ENCODE peak calls at places on chromosomes 7 and 10, in four cellular contexts. W is endothelial cell of umbilical vein, Y is left lung, P is OCI-LY7. Z is an unnamed sample. For H3K4me1, the result is how much of the 10 kb centered on the place peaks cover.

GRCh38 chr10:31650010-31650409 is 278.6 kb downstream of the ARHGAP12 start:
- DNase-seq in W (peak), Y (no peak), P (no peak), Z (no peak)

GRCh38 chr10:90798482-90798881 is 59.4 kb downstream of the HTR7 start:
- DNase-seq in W (no peak), Y (no peak), P (no peak), Z (no peak)

GRCh38 chr10:131585761-131586160 is 274.2 kb upstream of the TCERG1L start:
- DNase-seq in W (no peak), Y (no peak), P (no peak), Z (no peak)

GRCh38 chr10:91381562-91381923 is 28.6 kb upstream of the HECTD2 start:
- DNase-seq in W (no peak), Y (no peak), P (no peak), Z (no peak)

GRCh38 chr7:42104694-42105093 is 132.3 kb downstream of the GLI3 start:
- DNase-seq in W (no peak), Y (no peak), P (no peak), Z (no peak)

GRCh38 chr10:86362129-86362527 is 4.5 kb downstream of the GRID1 start:
- DNase-seq in W (no peak), Y (peak), P (no peak), Z (peak)

GRCh38 chr10:120349069-120349468 is 108.0 kb upstream of the PLPP4 start:
- DNase-seq in W (no peak), Y (no peak), P (no peak), Z (no peak)

GRCh38 chr7:107856806-107857540 is 34.0 kb upstream of the DLD start:
- DNase-seq in W (no peak), Y (no peak), P (no peak), Z (no peak)

GRCh38 chr10:120735773-120736371 is 115.3 kb upstream of the WDR11 start:
- DNase-seq in W (peak), Y (no peak), P (peak), Z (no peak)

GRCh38 chr7:147894271-147894670 is 696.3 kb upstream of the C7orf33 start:
- DNase-seq in W (no peak), Y (no peak), P (no peak), Z (no peak)

GRCh38 chr7:153043440-153043839 is 283.9 kb downstream of the ACTR3B start:
- DNase-seq in W (no peak), Y (peak), P (no peak), Z (no peak)

GRCh38 chr10:43353495-43354324 is 17.7 kb upstream of the FXYD4 start:
- DNase-seq in W (peak), Y (no peak), P (no peak), Z (no peak)

GRCh38 chr10:79301754-79302530 is 45.3 kb upstream of the PPIF start:
- DNase-seq in W (no peak), Y (peak), P (no peak), Z (no peak)

GRCh38 chr10:11345224-11346054 is 266.0 kb downstream of the USP6NL start:
- DNase-seq in W (peak), Y (no peak), P (peak), Z (peak)

GRCh38 chr7:32153006-32153405 is 82.8 kb upstream of the PDE1C start:
- DNase-seq in W (no peak), Y (no peak), P (no peak), Z (no peak)

GRCh38 chr7:11182736-11183135 is 209.1 kb downstream of the PHF14 start:
- DNase-seq in W (no peak), Y (no peak), P (no peak), Z (no peak)

GRCh38 chr7:157165987-157166386 is 27.3 kb downstream of the UBE3C start:
- DNase-seq in W (no peak), Y (no peak), P (peak), Z (no peak)

GRCh38 chr10:94413374-94413773 is 11.0 kb downstream of the TBC1D12 start:
- DNase-seq in W (no peak), Y (no peak), P (no peak), Z (no peak)

GRCh38 chr7:80699030-80699638 is 60.7 kb downstream of the CD36 start:
- DNase-seq in W (peak), Y (no peak), P (peak), Z (no peak)

GRCh38 chr10:123380491-123381085 is 226.4 kb downstream of the BUB3 start:
- DNase-seq in W (no peak), Y (no peak), P (no peak), Z (no peak)

GRCh38 chr10:50918529-50918928 is 33.1 kb upstream of the A1CF start:
- DNase-seq in W (no peak), Y (no peak), P (no peak), Z (no peak)

GRCh38 chr10:4024846-4025245 is 239.8 kb upstream of the KLF6 start:
- DNase-seq in W (peak), Y (no peak), P (no peak), Z (no peak)

GRCh38 chr7:20438665-20439376 is 108.1 kb downstream of the ITGB8 start:
- DNase-seq in W (no peak), Y (no peak), P (peak), Z (no peak)

GRCh38 chr7:66306243-66306642 is 101.1 kb downstream of the TPST1 start:
- DNase-seq in W (peak), Y (no peak), P (no peak), Z (no peak)

GRCh38 chr7:27277628-27278027 is 35.0 kb downstream of the EVX1 start:
- DNase-seq in W (no peak), Y (no peak), P (no peak), Z (no peak)

GRCh38 chr7:50274361-50274760 is 30.2 kb upstream of the IKZF1 start:
- DNase-seq in W (no peak), Y (no peak), P (no peak), Z (no peak)

GRCh38 chr10:78761241-78761825 is 307.4 kb upstream of the ZMIZ1 start:
- DNase-seq in W (no peak), Y (no peak), P (no peak), Z (peak)

GRCh38 chr10:33237736-33238624 is 96.5 kb downstream of the NRP1 start:
- DNase-seq in W (no peak), Y (no peak), P (no peak), Z (no peak)

GRCh38 chr10:97914171-97914836 is 64.7 kb downstream of the GOLGA7B start:
- DNase-seq in W (no peak), Y (no peak), P (no peak), Z (no peak)

GRCh38 chr7:23191022-23191421 is 9.2 kb downstream of the NUP42 start:
- DNase-seq in W (no peak), Y (no peak), P (no peak), Z (no peak)

GRCh38 chr7:110157631-110158362 is 933.1 kb upstream of the LRRN3 start:
- DNase-seq in W (no peak), Y (no peak), P (no peak), Z (no peak)

GRCh38 chr7:98805956-98806838 is 63.6 kb downstream of the TMEM130 start:
- DNase-seq in W (no peak), Y (peak), P (no peak), Z (no peak)

GRCh38 chr10:21599582-21599981 is 65.5 kb downstream of the MLLT10 start:
- DNase-seq in W (no peak), Y (no peak), P (no peak), Z (no peak)

GRCh38 chr7:94042381-94042780 is 38.2 kb upstream of the BET1 start:
- DNase-seq in W (no peak), Y (no peak), P (peak), Z (no peak)

GRCh38 chr7:99404235-99404976 is 4.0 kb downstream of the PDAP1 start:
- DNase-seq in W (no peak), Y (peak), P (no peak), Z (no peak)

GRCh38 chr7:148276291-148277041 is 314.1 kb upstream of the C7orf33 start:
- DNase-seq in W (no peak), Y (no peak), P (peak), Z (no peak)

GRCh38 chr7:103071000-103071399 is 3.6 kb downstream of the FBXL13 start:
- DNase-seq in W (no peak), Y (no peak), P (no peak), Z (no peak)

GRCh38 chr7:103068429-103069403 is 5.9 kb downstream of the FBXL13 start:
- DNase-seq in W (no peak), Y (no peak), P (no peak), Z (no peak)

GRCh38 chr7:103063895-103064294 is 10.7 kb downstream of the FBXL13 start:
- DNase-seq in W (no peak), Y (no peak), P (no peak), Z (no peak)

DNA sequence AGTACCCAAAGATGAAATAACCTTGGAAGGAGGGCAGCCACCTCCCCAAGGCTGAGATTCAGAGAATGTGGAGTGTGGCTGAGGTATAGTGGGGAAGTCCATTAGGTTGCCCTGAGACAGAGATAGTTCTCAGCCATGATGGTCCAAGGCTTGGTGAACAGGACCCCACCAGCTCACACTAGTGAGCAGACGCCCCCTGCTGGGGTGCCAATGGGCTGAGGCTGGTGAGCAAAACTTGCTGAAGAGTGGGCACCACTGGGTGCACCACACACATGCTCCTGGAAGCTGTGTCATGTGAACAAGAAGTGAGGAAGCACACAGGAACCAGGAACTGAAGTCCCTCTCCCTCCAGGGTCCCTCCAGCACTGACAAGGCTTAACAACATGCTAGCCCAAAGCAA is 8.9 kb downstream of the FBXL13 start:
- DNase-seq in W (peak), Y (peak), P (peak), Z (peak)
- H3K4me1 ChIP-seq in W (under half), Y (under half), P (under half), Z (under half)

GRCh38 chr10:13953371-13953770 is 366.6 kb downstream of the PRPF18 start:
- DNase-seq in W (no peak), Y (no peak), P (no peak), Z (no peak)

GRCh38 chr10:13957856-13958255 is 371.1 kb downstream of the PRPF18 start:
- DNase-seq in W (no peak), Y (no peak), P (no peak), Z (no peak)

GRCh38 chr10:13959443-13960359 is 371.0 kb downstream of the FRMD4A start:
- DNase-seq in W (peak), Y (no peak), P (no peak), Z (no peak)

GRCh38 chr10:13955426-13955825 is 368.7 kb downstream of the PRPF18 start:
- DNase-seq in W (no peak), Y (no peak), P (no peak), Z (no peak)

DNA sequence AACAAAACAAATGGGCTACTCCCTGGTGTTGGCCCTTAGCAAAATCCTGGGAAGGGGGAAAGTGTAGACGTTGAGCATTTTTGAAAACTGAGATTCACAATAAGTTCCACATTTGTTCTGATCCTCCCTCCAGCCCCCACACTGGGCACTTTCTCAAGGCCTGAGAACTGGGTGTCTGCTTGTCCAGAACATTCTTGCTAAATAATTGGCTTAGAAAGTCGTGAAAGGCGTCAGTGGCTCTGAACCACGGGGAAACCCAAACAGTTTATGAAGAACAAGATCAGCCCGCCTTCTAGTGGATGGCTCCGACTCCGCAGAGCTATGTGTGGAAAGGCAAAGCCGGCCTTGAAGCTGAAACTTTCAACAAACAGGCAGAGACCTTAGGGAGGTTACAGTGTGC is 370.1 kb downstream of the PRPF18 start:
- DNase-seq in W (no peak), Y (no peak), P (no peak), Z (peak)
- TF ChIP-seq CTCF in W (no peak), Y (no peak), P (no peak), Z (peak)

DNA sequence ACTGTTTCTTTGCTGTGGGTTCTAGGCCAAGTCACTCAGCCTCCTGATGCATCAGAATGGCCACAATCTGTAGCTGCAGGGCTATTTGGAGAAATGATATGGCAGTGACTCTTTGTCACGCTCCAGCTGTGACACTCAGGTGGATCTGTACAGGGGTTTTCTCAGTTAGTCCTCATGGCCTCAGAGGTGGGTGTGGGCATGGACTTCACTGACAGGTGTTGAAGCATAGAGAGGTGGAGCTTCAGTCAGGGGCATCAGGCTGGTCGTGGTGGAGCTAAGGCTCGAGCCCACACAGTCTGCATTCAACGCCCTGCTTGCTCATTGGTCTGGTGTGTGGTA is 21.2 kb downstream of the PALD1 start:
- DNase-seq in W (no peak), Y (no peak), P (peak), Z (no peak)
- H3K4me3 ChIP-seq in W (no peak), Y (no peak), P (peak), Z (no peak)

DNA sequence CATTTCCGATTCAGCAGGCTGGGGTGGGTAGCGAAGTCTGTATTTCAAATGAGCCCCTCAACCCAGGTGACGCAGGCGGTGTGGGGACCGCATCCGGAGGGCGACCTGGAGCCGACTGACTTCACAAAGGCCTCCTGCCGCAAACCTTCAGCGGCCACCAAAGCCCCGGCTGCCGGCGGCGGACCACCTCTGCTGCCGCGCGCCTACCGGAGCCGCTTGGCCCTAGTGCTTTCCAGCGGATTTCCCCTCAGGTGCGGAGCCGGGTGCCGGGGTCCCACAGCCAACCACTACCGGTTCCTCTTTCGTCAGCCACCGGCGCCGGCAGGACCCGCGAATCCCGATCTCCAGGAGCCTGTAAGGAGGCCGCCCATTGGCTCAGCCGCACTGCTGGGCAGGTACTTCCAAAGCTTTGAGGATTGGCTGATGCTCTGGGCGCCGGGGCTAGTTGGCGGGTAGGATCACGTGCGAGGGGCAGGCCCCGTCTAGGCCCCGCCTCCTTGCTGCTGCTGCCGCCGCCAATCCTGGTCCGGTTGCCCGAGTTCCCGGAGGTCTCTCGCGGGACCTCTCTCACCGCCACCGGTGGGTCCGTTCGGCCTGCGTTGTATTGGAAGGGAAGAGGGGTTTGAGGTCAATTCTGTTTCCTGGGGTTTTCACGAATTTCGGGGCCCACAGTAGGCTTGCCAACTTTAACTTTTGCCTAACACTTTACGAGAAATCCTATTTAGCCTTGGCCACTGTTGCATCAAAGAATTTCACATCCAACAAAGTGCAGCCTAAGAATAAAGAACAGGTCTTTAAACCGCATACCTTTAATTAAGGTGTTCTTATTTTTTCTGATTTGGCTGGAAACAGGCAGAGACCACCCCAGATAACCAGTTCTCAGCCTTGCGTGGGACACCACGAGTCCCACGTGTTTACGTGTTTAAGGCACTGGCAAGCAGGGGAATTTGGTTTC is at the start of gene GSTO2:
- DNase-seq in W (peak), Y (peak), P (peak), Z (peak)
- H3K4me1 ChIP-seq in W (under half), Y (under half), P (under half), Z (under half)

DNA sequence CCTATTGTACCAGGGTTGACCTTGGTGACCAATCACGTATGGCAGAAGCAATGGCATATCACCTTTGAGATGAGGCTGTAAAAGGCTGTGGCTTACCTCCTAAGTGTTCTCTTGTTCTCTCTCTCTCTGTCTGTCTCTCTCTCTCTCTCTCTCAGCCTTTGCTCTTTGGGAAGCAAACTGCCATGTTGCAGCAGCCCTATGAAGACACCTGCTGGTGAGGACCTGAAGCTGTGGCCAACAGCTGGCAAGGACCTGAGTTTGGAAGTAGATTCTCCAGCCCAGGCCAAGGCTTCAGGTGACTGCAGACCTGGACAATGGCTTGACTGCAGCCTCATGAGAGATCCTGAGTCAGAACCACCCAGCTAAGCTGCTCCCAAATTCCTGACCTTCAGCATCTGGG is 161.4 kb downstream of the GPAM start:
- DNase-seq in W (no peak), Y (no peak), P (no peak), Z (no peak)
- TF ChIP-seq CTCF in W (no peak), Y (no peak), P (no peak), Z (no peak)

DNA sequence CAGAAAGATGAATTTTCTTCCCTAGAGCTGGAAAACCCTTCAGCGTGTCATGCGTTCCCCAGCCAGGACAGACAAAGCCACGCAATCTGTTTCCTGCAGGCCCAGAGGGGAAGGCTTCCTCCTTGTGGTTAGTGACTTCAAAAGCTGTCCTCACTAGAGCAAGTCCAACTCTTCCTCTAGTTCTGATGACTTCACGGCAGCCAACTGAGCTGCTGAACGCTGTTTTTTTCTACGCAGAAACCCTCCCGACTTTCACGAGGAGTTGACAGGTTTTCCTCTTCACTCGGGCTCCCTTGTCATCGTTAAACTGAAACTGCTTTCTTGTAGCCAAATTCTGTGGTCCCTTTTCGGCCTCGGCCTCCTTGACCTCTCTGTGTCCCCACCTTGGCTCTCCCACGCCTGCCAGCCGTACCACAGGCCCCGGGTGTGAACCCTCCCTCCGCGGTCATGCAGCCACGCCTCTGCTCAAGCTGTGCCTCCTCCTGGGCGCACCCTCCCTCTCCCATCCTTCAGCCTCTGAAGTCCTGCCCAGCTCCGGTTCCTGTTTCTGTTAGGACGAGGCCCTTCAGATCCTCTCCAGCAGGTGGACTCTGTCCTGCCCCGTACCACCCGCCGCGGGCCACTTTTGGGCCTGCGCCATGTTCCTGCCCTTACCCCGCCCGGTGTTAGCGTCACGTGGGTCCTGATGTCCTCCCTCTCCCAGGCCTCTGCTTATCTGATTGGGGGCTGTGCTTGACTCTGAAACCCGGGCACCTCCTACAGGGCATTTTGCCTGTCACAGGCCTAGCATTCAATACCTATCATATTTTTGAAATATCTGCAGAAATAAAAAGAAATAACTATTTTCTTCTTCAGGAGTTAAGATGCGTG is 39.3 kb downstream of the CUX1 start:
- DNase-seq in W (peak), Y (peak), P (peak), Z (peak)
- H3K4me3 ChIP-seq in W (peak), Y (peak), P (peak), Z (peak)

GRCh38 chr7:131010714-131011436 is 276.9 kb upstream of the KLF14 start:
- DNase-seq in W (no peak), Y (no peak), P (no peak), Z (no peak)
- H3K4me1 ChIP-seq in W (under half), Y (half or more), P (under half), Z (half or more)

GRCh38 chr7:158818325-158819213 is 10.7 kb downstream of the ESYT2 start:
- DNase-seq in W (peak), Y (peak), P (no peak), Z (peak)
- TF ChIP-seq CTCF in W (no peak), Y (no peak), P (no peak), Z (no peak)

GRCh38 chr10:72952189-72952900 is 2.3 kb downstream of the PLA2G12B start:
- DNase-seq in W (no peak), Y (no peak), P (no peak), Z (no peak)

GRCh38 chr10:72952901-72953223 is 1.7 kb downstream of the PLA2G12B start:
- DNase-seq in W (no peak), Y (no peak), P (no peak), Z (no peak)

GRCh38 chr10:72954230-72954595 is 393 bp downstream of the PLA2G12B start:
- DNase-seq in W (no peak), Y (no peak), P (no peak), Z (no peak)

GRCh38 chr10:72953687-72954086 is 919 bp downstream of the PLA2G12B start:
- DNase-seq in W (no peak), Y (no peak), P (no peak), Z (no peak)

GRCh38 chr10:72951760-72952159 is 2.8 kb downstream of the PLA2G12B start:
- DNase-seq in W (no peak), Y (no peak), P (no peak), Z (no peak)
- H3K4me3 ChIP-seq in W (no peak), Y (no peak), P (no peak), Z (no peak)

Z was measured in upper lobe of right lung.